ENCODE peak calls at places on chromosome X, in six cellular contexts. O is hepatocyte, G is PC-3, R is cardiac muscle cell, I is OCI-LY7, X is AG09309. H is an unnamed sample.
A peak's percentile ranks its signal among the peaks of the same experiment; 100 is the strongest.

GRCh38 chrX:118585296-118585695 is 89.7 kb downstream of the DOCK11 start:
- DNase-seq in G (no peak), X (no peak), R (no peak), I (no peak), O (no peak), H (no peak)

GRCh38 chrX:75067931-75068330 is 88.2 kb downstream of the ABCB7 start:
- DNase-seq in O (no peak), X (no peak), I (no peak), G (peak; percentile 14), R (no peak), H (no peak)

GRCh38 chrX:154317391-154318000 is 21.9 kb downstream of the TKTL1 start:
- DNase-seq in O (peak; percentile 33), X (no peak), R (peak; percentile 52), G (peak; percentile 37), I (peak; percentile 21), H (no peak)

GRCh38 chrX:130385520-130385919 is at the start of gene GPR119:
- DNase-seq in G (no peak), R (no peak), O (no peak), X (no peak), I (no peak), H (no peak)

GRCh38 chrX:151977009-151977408 is 2.5 kb upstream of the GABRE start:
- DNase-seq in R (peak; percentile 34), I (no peak), G (no peak), X (no peak), O (no peak), H (no peak)

GRCh38 chrX:148259990-148260389 is 240.4 kb upstream of the AFF2 start:
- DNase-seq in O (no peak), I (peak; percentile 3), X (no peak), R (no peak), G (no peak), H (no peak)

GRCh38 chrX:47456080-47456479 is 26.9 kb downstream of the ZNF41 start:
- DNase-seq in G (no peak), X (no peak), I (no peak), O (no peak), R (no peak), H (no peak)

GRCh38 chrX:292900-293897 is 12.0 kb downstream of the PLCXD1 start:
- DNase-seq in G (no peak), O (no peak), R (no peak), X (no peak), I (no peak), H (no peak)

GRCh38 chrX:701673-702072 is 71.1 kb downstream of the SHOX start:
- DNase-seq in X (no peak), I (no peak), G (no peak), O (no peak), R (no peak), H (no peak)

GRCh38 chrX:145623453-145623852 is 194.2 kb upstream of the SLITRK2 start:
- DNase-seq in O (no peak), I (no peak), G (no peak), X (no peak), R (no peak), H (no peak)

GRCh38 chrX:49204017-49204416 is 4.0 kb upstream of the SYP start:
- DNase-seq in R (no peak), X (no peak), G (no peak), I (no peak), O (no peak), H (no peak)

GRCh38 chrX:31279359-31279758 is 207.5 kb upstream of the FTHL17 start:
- DNase-seq in X (no peak), R (no peak), O (peak; percentile 5), G (peak; percentile 3), I (no peak), H (no peak)

GRCh38 chrX:17564689-17565409 is 172.4 kb upstream of the SCML1 start:
- DNase-seq in G (no peak), I (no peak), R (no peak), O (no peak), X (peak; percentile 32), H (peak; percentile 23)

GRCh38 chrX:34891391-34891790 is 51.2 kb upstream of the FAM47B start:
- DNase-seq in X (no peak), R (no peak), I (no peak), O (no peak), G (no peak), H (no peak)

GRCh38 chrX:150506486-150506885 is 61.9 kb upstream of the MTM1 start:
- DNase-seq in R (no peak), I (no peak), G (no peak), X (no peak), O (no peak), H (no peak)

GRCh38 chrX:11244641-11245040 is 48.6 kb upstream of the AMELX start:
- DNase-seq in X (no peak), G (peak; percentile 8), R (no peak), O (no peak), I (no peak), H (no peak)

GRCh38 chrX:84046403-84046984 is 141.5 kb downstream of the RPS6KA6 start:
- DNase-seq in O (peak; percentile 26), G (peak; percentile 57), X (no peak), I (peak; percentile 15), R (peak; percentile 25), H (peak; percentile 15)

GRCh38 chrX:12411831-12412230 is 273.6 kb downstream of the FRMPD4 start:
- DNase-seq in R (no peak), I (no peak), X (no peak), G (no peak), O (no peak), H (no peak)

GRCh38 chrX:148412006-148412405 is 88.4 kb upstream of the AFF2 start:
- DNase-seq in G (no peak), I (no peak), X (no peak), O (no peak), R (no peak), H (no peak)

GRCh38 chrX:40755291-40756249 is 20.2 kb upstream of the MED14 start:
- DNase-seq in R (peak; percentile 8), O (no peak), X (no peak), I (no peak), G (no peak), H (no peak)

GRCh38 chrX:42023122-42023521 is 99.8 kb upstream of the CASK start:
- DNase-seq in R (no peak), X (no peak), G (no peak), I (no peak), O (no peak), H (no peak)

GRCh38 chrX:153032397-153033118 is 23.7 kb upstream of the PNMA3 start:
- DNase-seq in G (peak; percentile 70), R (peak; percentile 57), O (peak; percentile 71), X (no peak), I (peak; percentile 50), H (no peak)

GRCh38 chrX:154333837-154334271 is 38.3 kb downstream of the TKTL1 start:
- DNase-seq in O (no peak), X (no peak), G (no peak), R (no peak), I (peak; percentile 74), H (no peak)

GRCh38 chrX:129831486-129831885 is 12.2 kb downstream of the ZDHHC9 start:
- DNase-seq in G (no peak), R (no peak), O (no peak), X (no peak), I (no peak), H (no peak)

GRCh38 chrX:72125331-72126047 is 6.2 kb downstream of the RTL5 start:
- DNase-seq in O (no peak), I (no peak), G (no peak), X (no peak), R (no peak), H (no peak)

GRCh38 chrX:154021131-154021611 is 1.5 kb upstream of the IRAK1 start:
- DNase-seq in X (peak; percentile 20), R (no peak), O (no peak), I (no peak), G (no peak), H (no peak)

GRCh38 chrX:80648023-80648422 is 161.7 kb downstream of the BRWD3 start:
- DNase-seq in I (peak; percentile 1), G (peak; percentile 22), R (peak; percentile 21), X (no peak), O (peak; percentile 13), H (no peak)
- TF ChIP-seq CTCF in I (peak; percentile 75), G (peak; percentile 68), R (peak; percentile 44), X (peak; percentile 46), O (peak; percentile 51), H (peak; percentile 40)

DNA sequence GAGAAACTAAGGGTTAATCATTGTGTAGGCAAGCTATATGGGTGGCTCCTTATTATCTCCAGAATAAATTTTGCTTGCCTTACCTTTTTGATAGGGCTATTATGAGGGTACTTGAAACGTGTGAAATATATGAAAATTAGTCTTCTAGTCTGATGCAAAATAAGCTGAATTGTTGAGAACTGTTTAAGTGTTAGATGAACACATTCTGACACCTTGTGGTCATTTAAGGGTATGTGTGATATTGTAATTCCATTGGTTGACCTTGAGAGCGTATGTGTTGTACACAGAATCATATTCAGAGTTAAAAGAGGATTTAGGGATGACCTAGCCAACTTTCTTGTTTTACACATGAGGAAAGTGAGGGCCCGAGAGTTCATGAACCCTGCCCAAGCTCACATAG is 44.6 kb upstream of the LINC00632 start:
- DNase-seq in R (peak; percentile 10), X (no peak), I (peak; percentile 5), G (peak; percentile 35), O (peak; percentile 13), H (no peak)
- TF ChIP-seq CTCF in R (peak; percentile 33), X (no peak), I (peak; percentile 61), G (peak; percentile 55), O (peak; percentile 38), H (no peak)

GRCh38 chrX:81286075-81286474 is 84.2 kb downstream of the SH3BGRL start:
- DNase-seq in I (no peak), G (peak; percentile 78), R (no peak), X (no peak), O (no peak), H (no peak)

DNA sequence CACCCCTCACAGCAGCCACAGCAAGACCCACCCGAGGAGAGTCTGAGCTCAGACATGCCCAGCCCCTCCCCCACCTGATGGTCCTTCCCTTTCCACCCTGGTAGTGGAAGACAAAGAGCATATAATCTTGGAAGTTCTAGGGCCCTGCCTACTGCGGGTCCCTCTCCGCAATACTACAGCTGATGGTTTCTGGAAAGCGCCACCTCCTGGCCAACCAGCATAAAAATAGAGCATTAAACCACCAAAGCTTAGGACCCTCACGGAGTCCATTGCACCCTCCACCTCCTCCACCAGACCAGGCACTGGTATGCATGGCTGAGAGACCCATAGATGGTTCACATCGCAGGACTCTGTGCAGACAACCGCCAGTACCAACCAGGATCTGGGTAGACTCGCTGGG is 78.2 kb downstream of the SH3BGRL start:
- DNase-seq in R (no peak), O (no peak), X (no peak), I (no peak), G (no peak), H (no peak)
- TF ChIP-seq CTCF in R (peak; percentile 18), O (no peak), X (no peak), I (peak; percentile 50), G (peak; percentile 43), H (peak; percentile 8)

DNA sequence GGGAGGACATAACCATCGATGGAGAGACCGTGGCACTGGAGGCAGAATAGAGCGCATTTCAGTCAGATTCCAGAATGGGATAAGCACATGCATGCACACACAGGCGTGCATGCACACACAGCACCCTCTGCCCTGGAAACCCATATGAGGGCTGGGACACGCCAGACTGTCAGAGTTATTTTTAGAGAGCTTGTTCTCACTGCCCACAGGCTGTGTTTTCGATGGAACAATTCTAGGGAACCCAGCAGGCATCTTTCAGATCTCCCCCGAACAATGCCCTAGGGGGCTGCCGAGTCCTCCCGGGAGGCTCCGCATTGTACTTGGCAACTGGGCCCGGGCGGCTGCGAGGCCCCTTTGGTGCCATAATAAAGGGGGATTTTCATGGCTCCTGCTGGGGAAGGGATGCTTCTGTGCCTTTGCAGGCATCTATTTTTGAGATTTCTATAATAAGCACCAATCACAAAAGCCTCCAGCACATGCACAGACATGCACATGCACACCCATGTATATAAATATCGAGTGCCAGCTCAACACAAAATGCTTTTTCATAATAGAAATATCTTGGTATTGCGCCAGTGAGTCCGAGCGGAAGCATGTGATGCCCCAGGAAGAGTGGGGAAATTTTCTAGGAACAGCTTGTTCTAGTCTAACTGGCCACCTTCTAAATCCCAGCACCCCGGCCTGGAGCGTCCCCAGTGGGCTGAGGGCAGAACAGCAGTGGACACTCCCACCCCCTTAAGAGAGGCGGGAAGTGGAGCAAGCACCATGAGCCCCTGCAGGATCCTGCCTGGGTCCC is 88.6 kb downstream of the PHKA2 start:
- DNase-seq in X (no peak), R (no peak), G (no peak), O (peak; percentile 25), I (no peak), H (no peak)
- TF ChIP-seq CTCF in X (no peak), R (peak; percentile 38), G (no peak), O (no peak), I (no peak), H (peak; percentile 26)